ENCODE peak calls at places on chromosomes 3 and 15, in six cellular contexts. One of them, this sample, is unnamed.

GRCh38 chr15:88498991-88499390 is 31.5 kb downstream of the MRPS11 start:
- DNase-seq in GM20000: no peak
- DNase-seq in lower lobe of right lung: no peak
- DNase-seq in cardiac fibroblast: no peak
- DNase-seq in GDM1: no peak
- DNase-seq in naive thymus-derived CD8-positive, alpha-beta T cell: no peak
- DNase-seq in this sample: no peak

GRCh38 chr15:80836991-80837390 is 57.8 kb downstream of the CEMIP start:
- DNase-seq in naive thymus-derived CD8-positive, alpha-beta T cell: no peak
- DNase-seq in GDM1: no peak
- DNase-seq in lower lobe of right lung: no peak
- DNase-seq in GM20000: no peak
- DNase-seq in cardiac fibroblast: no peak
- DNase-seq in this sample: no peak

GRCh38 chr3:54791552-54792156 is 136.2 kb downstream of the LRTM1 start:
- DNase-seq in naive thymus-derived CD8-positive, alpha-beta T cell: no peak
- DNase-seq in cardiac fibroblast: no peak
- DNase-seq in lower lobe of right lung: no peak
- DNase-seq in GDM1: no peak
- DNase-seq in GM20000: no peak
- DNase-seq in this sample: no peak

GRCh38 chr3:10469406-10470119 is 35.8 kb downstream of the ATP2B2 start:
- DNase-seq in lower lobe of right lung: no peak
- DNase-seq in GM20000: no peak
- DNase-seq in GDM1: no peak
- DNase-seq in cardiac fibroblast: no peak
- DNase-seq in naive thymus-derived CD8-positive, alpha-beta T cell: no peak
- DNase-seq in this sample: no peak

GRCh38 chr3:141895731-141896130 is 19.3 kb downstream of the ATP1B3 start:
- DNase-seq in cardiac fibroblast: no peak
- DNase-seq in lower lobe of right lung: no peak
- DNase-seq in naive thymus-derived CD8-positive, alpha-beta T cell: no peak
- DNase-seq in GM20000: no peak
- DNase-seq in GDM1: no peak
- DNase-seq in this sample: no peak

GRCh38 chr15:61396235-61396927 is 167.3 kb upstream of the RORA start:
- DNase-seq in cardiac fibroblast: no peak
- DNase-seq in GDM1: no peak
- DNase-seq in lower lobe of right lung: no peak
- DNase-seq in naive thymus-derived CD8-positive, alpha-beta T cell: no peak
- DNase-seq in GM20000: no peak
- DNase-seq in this sample: no peak

GRCh38 chr15:40756938-40757337 is 1.9 kb upstream of the RMDN3 start:
- DNase-seq in cardiac fibroblast: no peak
- DNase-seq in GM20000: no peak
- DNase-seq in lower lobe of right lung: no peak
- DNase-seq in GDM1: no peak
- DNase-seq in naive thymus-derived CD8-positive, alpha-beta T cell: no peak
- DNase-seq in this sample: no peak

GRCh38 chr3:147977001-147977400 is 567.8 kb downstream of the ZIC1 start:
- DNase-seq in naive thymus-derived CD8-positive, alpha-beta T cell: no peak
- DNase-seq in cardiac fibroblast: no peak
- DNase-seq in GDM1: no peak
- DNase-seq in lower lobe of right lung: no peak
- DNase-seq in GM20000: no peak
- DNase-seq in this sample: no peak

GRCh38 chr15:74954515-74954914 is 2.1 kb downstream of the RPP25 start:
- DNase-seq in lower lobe of right lung: no peak
- DNase-seq in GDM1: no peak
- DNase-seq in cardiac fibroblast: peak
- DNase-seq in naive thymus-derived CD8-positive, alpha-beta T cell: no peak
- DNase-seq in GM20000: no peak
- DNase-seq in this sample: peak

GRCh38 chr15:91948001-91948608 is 94.6 kb downstream of the SLCO3A1 start:
- DNase-seq in cardiac fibroblast: peak
- DNase-seq in lower lobe of right lung: no peak
- DNase-seq in naive thymus-derived CD8-positive, alpha-beta T cell: no peak
- DNase-seq in GM20000: no peak
- DNase-seq in GDM1: no peak
- DNase-seq in this sample: peak

GRCh38 chr3:10950476-10951294 is 41.9 kb upstream of the SLC6A1 start:
- DNase-seq in GDM1: no peak
- DNase-seq in cardiac fibroblast: peak
- DNase-seq in naive thymus-derived CD8-positive, alpha-beta T cell: no peak
- DNase-seq in lower lobe of right lung: no peak
- DNase-seq in GM20000: no peak
- DNase-seq in this sample: peak

GRCh38 chr3:187705164-187705563 is 2.8 kb upstream of the RTP2 start:
- DNase-seq in cardiac fibroblast: no peak
- DNase-seq in lower lobe of right lung: no peak
- DNase-seq in GM20000: no peak
- DNase-seq in naive thymus-derived CD8-positive, alpha-beta T cell: no peak
- DNase-seq in GDM1: no peak
- DNase-seq in this sample: no peak

GRCh38 chr3:129690406-129690805 is 83.9 kb upstream of the PLXND1 start:
- DNase-seq in GDM1: peak
- DNase-seq in cardiac fibroblast: peak
- DNase-seq in GM20000: peak
- DNase-seq in naive thymus-derived CD8-positive, alpha-beta T cell: peak
- DNase-seq in lower lobe of right lung: no peak
- DNase-seq in this sample: peak

GRCh38 chr15:66706225-66706732 is 4.2 kb downstream of the SMAD6 start:
- DNase-seq in GDM1: no peak
- DNase-seq in cardiac fibroblast: peak
- DNase-seq in naive thymus-derived CD8-positive, alpha-beta T cell: no peak
- DNase-seq in GM20000: peak
- DNase-seq in lower lobe of right lung: no peak
- DNase-seq in this sample: peak

GRCh38 chr3:61451841-61452240 is 109.5 kb upstream of the PTPRG start:
- DNase-seq in GM20000: no peak
- DNase-seq in GDM1: no peak
- DNase-seq in naive thymus-derived CD8-positive, alpha-beta T cell: no peak
- DNase-seq in lower lobe of right lung: no peak
- DNase-seq in cardiac fibroblast: no peak
- DNase-seq in this sample: no peak

GRCh38 chr15:41564286-41564959 is 5.4 kb downstream of the TYRO3 start:
- DNase-seq in GDM1: no peak
- DNase-seq in GM20000: no peak
- DNase-seq in lower lobe of right lung: no peak
- DNase-seq in naive thymus-derived CD8-positive, alpha-beta T cell: no peak
- DNase-seq in cardiac fibroblast: peak
- DNase-seq in this sample: peak

GRCh38 chr3:155676252-155676981 is 68.5 kb downstream of the PLCH1 start:
- DNase-seq in lower lobe of right lung: no peak
- DNase-seq in GM20000: no peak
- DNase-seq in GDM1: no peak
- DNase-seq in cardiac fibroblast: peak
- DNase-seq in naive thymus-derived CD8-positive, alpha-beta T cell: no peak
- DNase-seq in this sample: peak

GRCh38 chr15:81334768-81335447 is 11.0 kb upstream of the STARD5 start:
- DNase-seq in GM20000: no peak
- DNase-seq in lower lobe of right lung: no peak
- DNase-seq in naive thymus-derived CD8-positive, alpha-beta T cell: no peak
- DNase-seq in cardiac fibroblast: peak
- DNase-seq in GDM1: no peak
- DNase-seq in this sample: peak

GRCh38 chr15:67154249-67154648 is 88.8 kb downstream of the SMAD3 start:
- DNase-seq in lower lobe of right lung: no peak
- DNase-seq in GDM1: no peak
- DNase-seq in naive thymus-derived CD8-positive, alpha-beta T cell: no peak
- DNase-seq in cardiac fibroblast: no peak
- DNase-seq in GM20000: no peak
- DNase-seq in this sample: no peak

GRCh38 chr3:49500408-49501257 is 30.6 kb downstream of the DAG1 start:
- DNase-seq in GDM1: no peak
- DNase-seq in lower lobe of right lung: peak
- DNase-seq in cardiac fibroblast: peak
- DNase-seq in GM20000: no peak
- DNase-seq in naive thymus-derived CD8-positive, alpha-beta T cell: no peak
- DNase-seq in this sample: peak

GRCh38 chr3:137990427-137990826 is 19.5 kb upstream of the CLDN18 start:
- DNase-seq in lower lobe of right lung: no peak
- DNase-seq in GDM1: no peak
- DNase-seq in GM20000: no peak
- DNase-seq in cardiac fibroblast: no peak
- DNase-seq in naive thymus-derived CD8-positive, alpha-beta T cell: no peak
- DNase-seq in this sample: no peak

GRCh38 chr3:57068437-57069089 is 8.1 kb downstream of the SPATA12 start:
- DNase-seq in lower lobe of right lung: no peak
- DNase-seq in naive thymus-derived CD8-positive, alpha-beta T cell: no peak
- DNase-seq in GDM1: peak
- DNase-seq in cardiac fibroblast: peak
- DNase-seq in GM20000: peak
- DNase-seq in this sample: peak

GRCh38 chr3:115901008-115901407 is 277.7 kb downstream of the GAP43 start:
- DNase-seq in cardiac fibroblast: no peak
- DNase-seq in GM20000: no peak
- DNase-seq in GDM1: no peak
- DNase-seq in naive thymus-derived CD8-positive, alpha-beta T cell: no peak
- DNase-seq in lower lobe of right lung: no peak
- DNase-seq in this sample: no peak

GRCh38 chr3:69856965-69857364 is 117.7 kb downstream of the MITF start:
- DNase-seq in cardiac fibroblast: no peak
- DNase-seq in GM20000: no peak
- DNase-seq in naive thymus-derived CD8-positive, alpha-beta T cell: no peak
- DNase-seq in GDM1: no peak
- DNase-seq in lower lobe of right lung: no peak
- DNase-seq in this sample: no peak

GRCh38 chr15:48415036-48415886 is 84.0 kb downstream of the DUT start:
- DNase-seq in GDM1: no peak
- DNase-seq in cardiac fibroblast: no peak
- DNase-seq in lower lobe of right lung: no peak
- DNase-seq in GM20000: no peak
- DNase-seq in naive thymus-derived CD8-positive, alpha-beta T cell: no peak
- DNase-seq in this sample: peak

GRCh38 chr3:69411331-69411730 is 25.4 kb upstream of the FRMD4B start:
- DNase-seq in naive thymus-derived CD8-positive, alpha-beta T cell: no peak
- DNase-seq in cardiac fibroblast: peak
- DNase-seq in lower lobe of right lung: no peak
- DNase-seq in GDM1: no peak
- DNase-seq in GM20000: no peak
- DNase-seq in this sample: peak

This sample was measured in fibroblast of pulmonary artery.